ENCODE peak calls at places on chromosomes 13 and 19, in four cellular contexts. One of them, this sample, is unnamed.

GRCh38 chr13:45781553-45782326 is 69.8 kb downstream of the SIAH3 start:
- DNase-seq in Panc1: no peak
- DNase-seq in heart right ventricle: peak; percentile 80
- DNase-seq in H1: no peak
- DNase-seq in this sample: no peak

GRCh38 chr13:106535552-106536243 is at the start of gene EFNB2:
- DNase-seq in Panc1: peak; percentile 12
- DNase-seq in heart right ventricle: peak; percentile 88
- DNase-seq in H1: peak; percentile 76
- DNase-seq in this sample: peak; percentile 74

GRCh38 chr19:38849746-38850230 is at the start of gene HNRNPL:
- DNase-seq in H1: no peak
- DNase-seq in Panc1: no peak
- DNase-seq in heart right ventricle: no peak
- DNase-seq in this sample: no peak

GRCh38 chr19:44598355-44598754 is 15.0 kb upstream of the IGSF23 start:
- DNase-seq in Panc1: no peak
- DNase-seq in H1: no peak
- DNase-seq in heart right ventricle: no peak
- DNase-seq in this sample: no peak

GRCh38 chr19:12626958-12627357 is 16.2 kb downstream of the ZNF791 start:
- DNase-seq in heart right ventricle: no peak
- DNase-seq in H1: no peak
- DNase-seq in Panc1: no peak
- DNase-seq in this sample: no peak

GRCh38 chr19:12939292-12939606 is 840 bp downstream of the CALR start:
- DNase-seq in heart right ventricle: no peak
- DNase-seq in Panc1: no peak
- DNase-seq in H1: no peak
- DNase-seq in this sample: no peak

GRCh38 chr13:25973085-25973484 is 78.7 kb downstream of the SHISA2 start:
- DNase-seq in heart right ventricle: no peak
- DNase-seq in H1: no peak
- DNase-seq in Panc1: no peak
- DNase-seq in this sample: no peak

GRCh38 chr19:29884466-29884865 is 57.6 kb upstream of the URI1 start:
- DNase-seq in Panc1: no peak
- DNase-seq in H1: no peak
- DNase-seq in heart right ventricle: no peak
- DNase-seq in this sample: no peak

GRCh38 chr13:36549771-36550170 is 117.5 kb downstream of the CCNA1 start:
- DNase-seq in Panc1: no peak
- DNase-seq in H1: no peak
- DNase-seq in heart right ventricle: peak; percentile 28
- DNase-seq in this sample: no peak

GRCh38 chr19:47444388-47444821 is 25.1 kb upstream of the MEIS3 start:
- DNase-seq in heart right ventricle: no peak
- DNase-seq in Panc1: no peak
- DNase-seq in H1: no peak
- DNase-seq in this sample: no peak

GRCh38 chr13:98581971-98582702 is 5.2 kb upstream of the STK24 start:
- DNase-seq in heart right ventricle: no peak
- DNase-seq in H1: no peak
- DNase-seq in Panc1: no peak
- DNase-seq in this sample: no peak

GRCh38 chr19:16216744-16217670 is 19.3 kb downstream of the AP1M1 start:
- DNase-seq in H1: no peak
- DNase-seq in Panc1: no peak
- DNase-seq in heart right ventricle: no peak
- DNase-seq in this sample: no peak

GRCh38 chr13:100875392-100876043 is 200.9 kb upstream of the TMTC4 start:
- DNase-seq in heart right ventricle: no peak
- DNase-seq in H1: no peak
- DNase-seq in Panc1: no peak
- DNase-seq in this sample: no peak

GRCh38 chr19:18085702-18086457 is 854 bp downstream of the IL12RB1 start:
- DNase-seq in Panc1: no peak
- DNase-seq in heart right ventricle: no peak
- DNase-seq in H1: no peak
- DNase-seq in this sample: no peak
- H3K4me1 ChIP-seq in Panc1: no peaks in the 10 kb centered on the region
- H3K4me1 ChIP-seq in heart right ventricle: no peaks in the 10 kb centered on the region
- H3K4me1 ChIP-seq in H1: no peaks in the 10 kb centered on the region
- H3K4me1 ChIP-seq in this sample: no peaks in the 10 kb centered on the region

GRCh38 chr19:2701361-2702169 is 929 bp downstream of the GNG7 start:
- DNase-seq in heart right ventricle: no peak
- DNase-seq in Panc1: no peak
- DNase-seq in H1: no peak
- DNase-seq in this sample: no peak
- H3K4me3 ChIP-seq in heart right ventricle: peak overlapping the region; percentile 56
- H3K4me3 ChIP-seq in Panc1: no peak overlapping the region
- H3K4me3 ChIP-seq in H1: peak overlapping the region; percentile 59
- H3K4me3 ChIP-seq in this sample: peak overlapping the region; percentile 86

GRCh38 chr19:55902080-55902751 is 29.9 kb downstream of the NLRP13 start:
- DNase-seq in Panc1: no peak
- DNase-seq in H1: no peak
- DNase-seq in heart right ventricle: no peak
- DNase-seq in this sample: no peak
- H3K4me1 ChIP-seq in Panc1: peaks cover 3% of the 10 kb centered on the region
- H3K4me1 ChIP-seq in H1: no peaks in the 10 kb centered on the region
- H3K4me1 ChIP-seq in heart right ventricle: no peaks in the 10 kb centered on the region
- H3K4me1 ChIP-seq in this sample: no peaks in the 10 kb centered on the region

DNA sequence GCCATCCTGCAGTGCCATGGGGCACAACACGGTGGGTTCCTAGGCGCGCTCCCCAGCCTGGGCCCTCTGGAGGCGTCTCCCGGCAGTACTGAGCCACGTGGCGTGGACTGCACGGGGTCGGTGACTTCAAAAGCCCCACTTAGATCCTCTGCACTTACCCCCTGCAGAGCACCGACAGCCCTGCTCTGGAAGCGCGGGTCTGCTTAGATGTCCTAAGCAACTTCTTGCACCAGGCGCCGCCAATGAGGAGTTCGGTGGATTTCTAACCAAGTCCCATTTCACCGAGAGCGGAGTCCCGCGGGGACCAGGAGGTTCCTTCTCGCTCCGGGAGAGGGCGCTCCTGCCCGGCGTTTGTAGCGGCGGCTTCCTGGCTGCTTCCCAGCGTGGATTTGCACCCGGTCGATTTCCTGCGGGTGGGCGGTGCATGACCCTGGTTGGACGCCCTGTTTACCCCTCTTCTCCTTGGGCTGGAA is 25.2 kb upstream of the ZNF845 start:
- DNase-seq in heart right ventricle: no peak
- DNase-seq in Panc1: no peak
- DNase-seq in H1: peak; percentile 56
- DNase-seq in this sample: peak; percentile 54
- H3K4me3 ChIP-seq in heart right ventricle: no peak overlapping the region
- H3K4me3 ChIP-seq in Panc1: no peak overlapping the region
- H3K4me3 ChIP-seq in H1: peak overlapping the region; percentile 19
- H3K4me3 ChIP-seq in this sample: no peak overlapping the region

DNA sequence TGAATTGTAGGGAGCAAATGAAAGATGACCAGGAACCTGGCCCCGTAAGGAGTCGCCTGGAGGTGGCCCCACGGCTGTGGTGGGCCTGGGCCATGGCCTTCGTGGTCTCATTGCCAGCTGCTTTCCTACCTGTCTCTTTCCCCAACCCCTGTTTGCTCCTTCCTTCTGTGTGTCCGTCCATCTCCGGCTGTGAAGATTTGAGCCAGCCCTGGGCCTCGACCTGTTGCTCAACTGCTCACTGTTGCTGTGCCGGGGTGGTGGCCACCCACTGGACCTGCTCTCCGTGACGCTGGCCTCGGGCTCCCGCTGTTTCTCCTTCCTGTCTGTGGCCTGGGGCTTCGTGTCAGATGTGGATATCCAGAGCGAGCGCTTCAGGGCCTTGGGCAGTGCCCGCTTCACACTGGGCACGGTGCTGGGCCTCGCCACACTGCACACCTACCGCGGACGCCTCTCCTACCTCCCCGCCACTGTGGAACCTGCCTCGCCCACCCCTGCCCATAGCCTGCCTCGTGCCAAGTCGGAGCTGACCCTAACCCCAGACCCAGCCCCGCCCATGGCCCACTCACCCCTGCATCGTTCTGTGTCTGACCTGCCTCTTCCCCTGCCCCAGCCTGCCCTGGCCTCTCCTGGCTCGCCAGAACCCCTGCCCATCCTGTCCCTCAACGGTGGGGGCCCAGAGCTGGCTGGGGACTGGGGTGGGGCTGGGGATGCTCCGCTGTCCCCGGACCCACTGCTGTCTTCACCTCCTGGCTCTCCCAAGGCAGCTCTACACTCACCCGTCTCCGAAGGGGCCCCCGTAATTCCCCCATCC is 8.5 kb downstream of the DBP start:
- DNase-seq in H1: no peak
- DNase-seq in heart right ventricle: no peak
- DNase-seq in Panc1: no peak
- DNase-seq in this sample: no peak
- H3K4me1 ChIP-seq in H1: peaks cover 18% of the 10 kb centered on the region
- H3K4me1 ChIP-seq in heart right ventricle: peaks cover 54% of the 10 kb centered on the region
- H3K4me1 ChIP-seq in Panc1: peaks cover 13% of the 10 kb centered on the region
- H3K4me1 ChIP-seq in this sample: peaks cover 10% of the 10 kb centered on the region